ENCODE peak calls at places on chromosomes 6 and 20, in four cellular contexts. P is Panc1, O is GM23338, H is heart left ventricle. A is an unnamed sample.

GRCh38 chr20:25046181-25046641 is 11.7 kb downstream of the ACSS1 start:
- DNase-seq in P (no peak), O (no peak), H (peak; percentile 72), A (no peak)

GRCh38 chr6:81894286-81894685 is 141.8 kb upstream of the TENT5A start:
- DNase-seq in P (no peak), O (no peak), H (no peak), A (no peak)

GRCh38 chr20:45470262-45470931 is 844 bp downstream of the WFDC2 start:
- DNase-seq in P (no peak), O (peak; percentile 68), H (no peak), A (no peak)

GRCh38 chr20:50129662-50130345 is 16.9 kb upstream of the UBE2V1 start:
- DNase-seq in P (no peak), O (no peak), H (no peak), A (no peak)

GRCh38 chr6:153104220-153104619 is 26.9 kb downstream of the RGS17 start:
- DNase-seq in P (no peak), O (no peak), H (no peak), A (no peak)

GRCh38 chr6:109891924-109892323 is 86.2 kb upstream of the GPR6 start:
- DNase-seq in P (no peak), O (no peak), H (peak; percentile 32), A (no peak)

GRCh38 chr6:15551798-15552197 is 111.0 kb downstream of the DTNBP1 start:
- DNase-seq in P (no peak), O (no peak), H (peak; percentile 18), A (no peak)

GRCh38 chr6:51292659-51293058 is 474.0 kb downstream of the TFAP2B start:
- DNase-seq in P (no peak), O (no peak), H (no peak), A (no peak)

GRCh38 chr6:169223006-169223405 is 30.6 kb downstream of the THBS2 start:
- DNase-seq in P (no peak), O (no peak), H (no peak), A (peak; percentile 9)

GRCh38 chr20:16575390-16576140 is 2.3 kb upstream of the KIF16B start:
- DNase-seq in P (no peak), O (peak; percentile 35), H (no peak), A (no peak)

GRCh38 chr6:44771647-44772415 is 384.3 kb downstream of the CDC5L start:
- DNase-seq in P (no peak), O (peak; percentile 79), H (no peak), A (no peak)

GRCh38 chr20:47360489-47361267 is 4.2 kb upstream of the ZMYND8 start:
- DNase-seq in P (no peak), O (peak; percentile 86), H (peak; percentile 93), A (peak; percentile 37)

GRCh38 chr20:50042370-50043313 is 59.9 kb downstream of the SNAI1 start:
- DNase-seq in P (no peak), O (no peak), H (no peak), A (no peak)

GRCh38 chr20:17796096-17796563 is 96.4 kb downstream of the BANF2 start:
- DNase-seq in P (no peak), O (no peak), H (peak; percentile 24), A (no peak)

GRCh38 chr20:46035713-46036112 is 6.7 kb downstream of the SLC12A5 start:
- DNase-seq in P (no peak), O (no peak), H (no peak), A (no peak)

GRCh38 chr20:50193169-50193850 is 2.7 kb downstream of the CEBPB start:
- DNase-seq in P (no peak), O (no peak), H (no peak), A (no peak)

GRCh38 chr6:156717542-156717941 is 59.6 kb upstream of the ARID1B start:
- DNase-seq in P (no peak), O (no peak), H (no peak), A (no peak)

GRCh38 chr6:84731901-84732300 is 32.5 kb downstream of the TBX18 start:
- DNase-seq in P (no peak), O (no peak), H (no peak), A (no peak)

GRCh38 chr6:158487495-158487894 is 72.4 kb upstream of the TMEM181 start:
- DNase-seq in P (no peak), O (no peak), H (no peak), A (no peak)

GRCh38 chr6:4466769-4467480 is 309.3 kb upstream of the CDYL start:
- DNase-seq in P (no peak), O (no peak), H (no peak), A (no peak)

GRCh38 chr6:144334150-144334708 is 49.1 kb downstream of the UTRN start:
- DNase-seq in P (no peak), O (no peak), H (no peak), A (no peak)

GRCh38 chr20:7302256-7302655 is 534.8 kb downstream of the BMP2 start:
- DNase-seq in P (no peak), O (peak; percentile 51), H (no peak), A (no peak)

GRCh38 chr6:146545608-146546007 is 2.0 kb downstream of the RAB32 start:
- DNase-seq in P (no peak), O (no peak), H (no peak), A (no peak)

GRCh38 chr6:114581293-114581692 is 238.5 kb upstream of the HS3ST5 start:
- DNase-seq in P (no peak), O (no peak), H (no peak), A (no peak)

GRCh38 chr6:157229733-157230132 is 93.6 kb downstream of the TMEM242 start:
- DNase-seq in P (no peak), O (peak; percentile 46), H (no peak), A (no peak)

GRCh38 chr20:59945731-59946130 is 5.5 kb downstream of the FAM217B start:
- DNase-seq in P (no peak), O (peak; percentile 45), H (no peak), A (no peak)

GRCh38 chr20:4225778-4226177 is 210.4 kb upstream of the RNF24 start:
- DNase-seq in P (no peak), O (no peak), H (peak; percentile 53), A (no peak)

GRCh38 chr20:58760881-58761280 is 68.3 kb downstream of the NPEPL1 start:
- DNase-seq in P (no peak), O (no peak), H (no peak), A (no peak)

GRCh38 chr6:83615025-83615999 is 93.6 kb downstream of the SNAP91 start:
- DNase-seq in P (peak; percentile 12), O (peak; percentile 80), H (no peak), A (no peak)

GRCh38 chr6:73796881-73797280 is 100.9 kb downstream of the CD109 start:
- DNase-seq in P (no peak), O (no peak), H (no peak), A (no peak)

GRCh38 chr6:32825966-32826365 is 9.2 kb upstream of the HLA-DOB start:
- DNase-seq in P (no peak), O (peak; percentile 68), H (no peak), A (no peak)

GRCh38 chr6:106026748-106027147 is 59.4 kb upstream of the PRDM1 start:
- DNase-seq in P (no peak), O (no peak), H (no peak), A (no peak)

DNA sequence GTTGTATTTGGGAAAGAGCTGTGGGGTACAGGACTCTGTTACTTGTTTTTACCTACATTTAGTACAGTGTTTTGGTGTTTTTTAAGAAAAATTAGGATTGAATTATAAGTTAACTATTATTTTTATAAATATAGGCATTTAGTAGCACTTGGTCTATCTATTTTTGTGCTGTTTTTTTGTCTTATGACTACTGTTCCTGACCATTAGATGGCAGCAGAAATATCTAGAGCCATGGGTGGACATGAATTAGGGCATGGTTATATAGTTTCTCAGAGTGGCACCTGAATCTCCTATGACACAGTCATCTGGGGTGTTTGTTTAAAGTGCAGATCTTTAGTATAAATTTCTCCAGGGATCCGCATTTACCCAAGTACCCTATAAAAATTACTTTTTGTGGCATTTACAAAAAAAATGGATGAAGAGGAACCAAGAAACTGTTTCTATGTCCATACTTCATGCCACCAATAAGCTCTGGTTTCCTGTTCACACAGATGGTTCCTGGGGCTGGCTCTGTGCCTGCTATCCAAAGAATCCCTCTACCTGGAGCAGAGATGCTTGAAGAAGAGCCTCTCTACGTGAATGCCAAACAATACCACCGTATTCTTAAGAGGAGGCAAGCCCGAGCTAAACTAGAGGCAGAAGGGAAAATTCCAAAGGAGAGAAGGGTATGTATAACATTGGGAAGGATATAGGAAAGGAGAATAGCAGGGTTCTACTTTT is 19.8 kb downstream of the NFYA start:
- DNase-seq in P (no peak), O (peak; percentile 21), H (no peak), A (no peak)
- TF ChIP-seq CTCF in P (peak; percentile 64), O (peak; percentile 35), H (no peak), A (no peak)

GRCh38 chr6:48474764-48475674 is 364.0 kb upstream of the PTCHD4 start:
- DNase-seq in P (no peak), O (no peak), H (no peak), A (no peak)

GRCh38 chr6:48472535-48472934 is 361.5 kb upstream of the PTCHD4 start:
- DNase-seq in P (no peak), O (no peak), H (no peak), A (no peak)

GRCh38 chr6:48472121-48472520 is 361.1 kb upstream of the PTCHD4 start:
- DNase-seq in P (no peak), O (no peak), H (no peak), A (no peak)

GRCh38 chr6:48474136-48474535 is 363.1 kb upstream of the PTCHD4 start:
- DNase-seq in P (no peak), O (no peak), H (no peak), A (no peak)

DNA sequence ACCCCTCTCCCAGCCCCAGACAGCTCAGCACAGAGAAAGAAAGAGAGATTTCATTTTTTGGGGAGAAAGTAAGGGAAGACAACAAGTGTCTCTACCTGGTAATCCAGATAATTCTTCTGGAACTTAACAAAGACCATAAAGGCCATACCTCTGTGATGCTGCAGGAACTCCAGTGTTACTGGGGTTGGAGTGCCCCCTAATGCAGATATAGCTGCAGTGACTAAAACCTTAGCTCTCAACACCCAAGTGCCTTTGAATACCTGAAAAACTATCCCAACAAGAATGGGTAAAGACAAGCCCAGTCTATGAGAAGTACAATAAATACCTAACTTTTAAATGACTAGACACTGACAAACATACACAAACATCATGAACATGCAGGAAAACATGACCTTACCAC is 365.3 kb upstream of the PTCHD4 start:
- DNase-seq in P (no peak), O (peak; percentile 61), H (no peak), A (no peak)
- TF ChIP-seq CTCF in P (no peak), O (peak; percentile 82), H (no peak), A (no peak)

DNA sequence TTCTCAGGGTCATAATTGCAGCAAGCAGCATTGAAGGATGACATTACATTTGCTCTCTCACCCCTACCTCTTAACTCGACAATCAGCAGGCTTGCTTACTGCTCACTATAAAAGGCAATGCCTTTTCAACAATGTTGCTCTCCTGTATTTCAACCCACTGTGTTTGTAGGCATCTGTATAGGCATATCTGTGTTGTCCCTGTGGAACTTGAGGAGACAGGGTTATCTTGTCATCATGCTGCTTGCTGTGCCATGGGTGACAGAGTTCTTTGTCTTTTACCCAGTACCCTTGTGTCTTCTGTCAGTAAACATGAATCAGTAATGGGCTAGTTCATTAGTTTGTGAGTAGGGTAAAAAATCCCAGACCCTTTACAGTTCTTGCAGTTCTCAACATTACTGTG is 25.1 kb downstream of the PHF3 start:
- DNase-seq in P (no peak), O (no peak), H (no peak), A (no peak)
- TF ChIP-seq CTCF in P (no peak), O (no peak), H (no peak), A (no peak)

DNA sequence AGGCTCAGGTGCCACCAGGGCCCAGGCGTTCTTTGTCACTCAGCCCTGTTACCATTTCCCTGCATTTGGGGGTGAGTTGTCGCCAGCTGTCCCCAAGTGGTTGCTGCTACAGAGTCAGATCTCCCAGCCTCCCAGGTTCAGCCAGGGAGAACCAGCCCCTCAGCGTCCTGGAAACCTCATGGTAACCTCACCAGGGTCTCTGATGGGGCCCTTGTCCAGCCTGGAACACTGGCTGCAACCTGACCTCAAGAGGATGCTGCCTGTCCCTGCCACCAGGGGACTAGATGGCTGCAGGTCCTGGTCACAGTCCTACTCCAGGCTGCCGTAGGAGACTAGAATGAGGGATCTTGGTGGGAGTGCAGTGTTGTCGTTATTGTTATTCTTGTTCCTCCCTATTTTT is 228.3 kb upstream of the PDE10A start:
- DNase-seq in P (no peak), O (peak; percentile 8), H (no peak), A (no peak)
- TF ChIP-seq CTCF in P (no peak), O (peak; percentile 27), H (no peak), A (no peak)